ENCODE peak calls at places on chromosomes 11 and 22, in nine cellular contexts. K is activated CD4-positive, alpha-beta T cell treated with anti-CD3 and anti-CD28 coated beads, Interleukin-2, amount 10 ng/mL, durations not matched to agents 7 days and 5 days; T is upper lobe of right lung; C is fibroblast of lung; X is T-helper 2 cell treated with Interferon-gamma antibody and Interleukin-4, amounts not matched to agents 5 μg/mL and 100 μg/mL, for 36 hours; Z is NCI-H1417; G is activated CD8-positive, alpha-beta memory T cell treated with anti-CD3 and anti-CD28 coated beads for 24 hours; J is HT-29; E is stimulated activated CD8-positive, alpha-beta memory T cell treated with anti-CD3 and anti-CD28 coated beads, Interleukin-4, amount 100 ng/mL, for 1 hour. W is an unnamed sample.
A peak's percentile ranks its signal among the peaks of the same experiment; 100 is the strongest.

GRCh38 chr11:4060182-4060923 is 34.2 kb upstream of the RRM1 start:
- DNase-seq in C (no peak), Z (no peak), J (no peak), E (no peak), X (no peak), G (no peak), T (no peak), K (no peak), W (no peak)

GRCh38 chr11:8030526-8031247 is 43.5 kb downstream of the EIF3F start:
- DNase-seq in K (no peak), J (no peak), T (no peak), C (no peak), X (no peak), G (peak; percentile 30), Z (no peak), E (no peak), W (no peak)

GRCh38 chr11:88484873-88485621 is 147.5 kb upstream of the CTSC start:
- DNase-seq in J (peak; percentile 65), K (peak; percentile 28), Z (no peak), E (no peak), G (peak; percentile 67), C (peak; percentile 26), T (no peak), X (peak; percentile 23), W (peak; percentile 14)

GRCh38 chr11:6992026-6992425 is 28.1 kb downstream of the ZNF214 start:
- DNase-seq in T (no peak), K (no peak), C (peak; percentile 11), X (no peak), G (no peak), Z (no peak), E (no peak), J (no peak), W (no peak)

GRCh38 chr11:121596195-121597145 is 143.7 kb upstream of the SORL1-AS1 start:
- DNase-seq in E (no peak), K (no peak), J (no peak), X (no peak), C (peak; percentile 41), T (no peak), Z (no peak), G (no peak), W (no peak)

GRCh38 chr11:16987205-16987568 is 27.0 kb downstream of the PLEKHA7 start:
- DNase-seq in K (no peak), Z (no peak), G (no peak), C (no peak), J (peak; percentile 90), T (no peak), X (no peak), E (no peak), W (no peak)

GRCh38 chr22:30584441-30584840 is 7.3 kb downstream of the PES1 start:
- DNase-seq in Z (no peak), T (no peak), J (no peak), E (no peak), C (no peak), X (no peak), G (no peak), K (no peak), W (no peak)

GRCh38 chr22:50252081-50253045 is 1.3 kb upstream of the HDAC10 start:
- DNase-seq in X (peak; percentile 51), Z (peak; percentile 12), C (peak; percentile 47), T (peak; percentile 90), J (peak; percentile 83), E (peak; percentile 47), G (peak; percentile 90), K (peak; percentile 76), W (peak; percentile 70)

GRCh38 chr11:3885855-3886254 is 30.4 kb downstream of the STIM1 start:
- DNase-seq in E (no peak), X (no peak), G (no peak), J (peak; percentile 74), T (no peak), C (peak; percentile 15), K (no peak), Z (no peak), W (no peak)

GRCh38 chr11:1305558-1306056 is 3.8 kb downstream of the TOLLIP start:
- DNase-seq in E (no peak), T (no peak), Z (no peak), G (peak; percentile 44), K (peak; percentile 5), X (no peak), J (no peak), C (no peak), W (no peak)

GRCh38 chr11:61919113-61919840 is 1.9 kb upstream of the RAB3IL1 start:
- DNase-seq in E (no peak), K (no peak), X (no peak), J (no peak), T (no peak), C (no peak), Z (no peak), G (no peak), W (no peak)

GRCh38 chr11:1053121-1053901 is 16.8 kb upstream of the MUC6 start:
- DNase-seq in T (peak; percentile 57), K (no peak), E (no peak), Z (no peak), C (no peak), G (no peak), J (peak; percentile 74), X (no peak), W (no peak)

GRCh38 chr11:36540998-36541397 is 26.8 kb upstream of the RAG1 start:
- DNase-seq in J (peak; percentile 68), T (no peak), X (peak; percentile 43), E (no peak), K (peak; percentile 50), Z (peak; percentile 42), G (no peak), C (peak; percentile 37), W (peak; percentile 32)

GRCh38 chr11:61967924-61968757 is 707 bp upstream of the FTH1 start:
- DNase-seq in K (peak; percentile 49), Z (peak; percentile 84), T (peak; percentile 87), C (no peak), E (no peak), G (peak; percentile 85), X (peak; percentile 43), J (peak; percentile 79), W (peak; percentile 35)